ENCODE peak calls at places on chromosomes 3 and 15, in nine cellular contexts. One of them, this sample, is unnamed.

GRCh38 chr15:36584511-36584910 is 5.1 kb downstream of the CDIN1 start:
- DNase-seq in heart left ventricle: peak; percentile 44
- DNase-seq in ELR: no peak
- DNase-seq in Kasumi-1: no peak
- DNase-seq in frontal cortex: no peak
- DNase-seq in stimulated activated CD4-positive, alpha-beta T cell treated with anti-CD3 and anti-CD28 coated beads, Interleukin-12 subunit alpha, Interleukin-12 subunit beta, amount 100 ng/mL, for 4 hours: no peak
- DNase-seq in HFF-Myc: no peak
- DNase-seq in NCI-H345: no peak
- DNase-seq in left lung: no peak
- DNase-seq in this sample: no peak

GRCh38 chr15:70063992-70064379 is 33.7 kb downstream of the TLE3 start:
- DNase-seq in stimulated activated CD4-positive, alpha-beta T cell treated with anti-CD3 and anti-CD28 coated beads, Interleukin-12 subunit alpha, Interleukin-12 subunit beta, amount 100 ng/mL, for 4 hours: no peak
- DNase-seq in NCI-H345: no peak
- DNase-seq in ELR: no peak
- DNase-seq in heart left ventricle: no peak
- DNase-seq in Kasumi-1: no peak
- DNase-seq in HFF-Myc: no peak
- DNase-seq in frontal cortex: no peak
- DNase-seq in left lung: no peak
- DNase-seq in this sample: no peak

GRCh38 chr3:143266936-143267335 is 147.4 kb downstream of the CHST2 start:
- DNase-seq in stimulated activated CD4-positive, alpha-beta T cell treated with anti-CD3 and anti-CD28 coated beads, Interleukin-12 subunit alpha, Interleukin-12 subunit beta, amount 100 ng/mL, for 4 hours: no peak
- DNase-seq in HFF-Myc: no peak
- DNase-seq in ELR: no peak
- DNase-seq in frontal cortex: no peak
- DNase-seq in Kasumi-1: no peak
- DNase-seq in NCI-H345: no peak
- DNase-seq in heart left ventricle: no peak
- DNase-seq in left lung: no peak
- DNase-seq in this sample: no peak

GRCh38 chr3:134388748-134389485 is 14.7 kb upstream of the AMOTL2 start:
- DNase-seq in heart left ventricle: no peak
- DNase-seq in Kasumi-1: no peak
- DNase-seq in frontal cortex: no peak
- DNase-seq in HFF-Myc: no peak
- DNase-seq in ELR: no peak
- DNase-seq in stimulated activated CD4-positive, alpha-beta T cell treated with anti-CD3 and anti-CD28 coated beads, Interleukin-12 subunit alpha, Interleukin-12 subunit beta, amount 100 ng/mL, for 4 hours: no peak
- DNase-seq in left lung: no peak
- DNase-seq in NCI-H345: no peak
- DNase-seq in this sample: no peak

GRCh38 chr3:86702381-86702958 is 288.5 kb downstream of the VGLL3 start:
- DNase-seq in ELR: peak; percentile 42
- DNase-seq in stimulated activated CD4-positive, alpha-beta T cell treated with anti-CD3 and anti-CD28 coated beads, Interleukin-12 subunit alpha, Interleukin-12 subunit beta, amount 100 ng/mL, for 4 hours: no peak
- DNase-seq in NCI-H345: no peak
- DNase-seq in left lung: no peak
- DNase-seq in heart left ventricle: no peak
- DNase-seq in frontal cortex: no peak
- DNase-seq in HFF-Myc: no peak
- DNase-seq in Kasumi-1: peak; percentile 72
- DNase-seq in this sample: no peak

GRCh38 chr3:101303089-101303731 is 17.2 kb downstream of the IMPG2 start:
- DNase-seq in stimulated activated CD4-positive, alpha-beta T cell treated with anti-CD3 and anti-CD28 coated beads, Interleukin-12 subunit alpha, Interleukin-12 subunit beta, amount 100 ng/mL, for 4 hours: no peak
- DNase-seq in left lung: no peak
- DNase-seq in frontal cortex: no peak
- DNase-seq in ELR: peak; percentile 86
- DNase-seq in heart left ventricle: no peak
- DNase-seq in NCI-H345: no peak
- DNase-seq in Kasumi-1: no peak
- DNase-seq in HFF-Myc: no peak
- DNase-seq in this sample: no peak

GRCh38 chr3:32432711-32433530 is 41.3 kb downstream of the CMTM7 start:
- DNase-seq in left lung: no peak
- DNase-seq in HFF-Myc: no peak
- DNase-seq in NCI-H345: no peak
- DNase-seq in ELR: no peak
- DNase-seq in heart left ventricle: no peak
- DNase-seq in frontal cortex: no peak
- DNase-seq in Kasumi-1: peak; percentile 33
- DNase-seq in stimulated activated CD4-positive, alpha-beta T cell treated with anti-CD3 and anti-CD28 coated beads, Interleukin-12 subunit alpha, Interleukin-12 subunit beta, amount 100 ng/mL, for 4 hours: no peak
- DNase-seq in this sample: no peak

GRCh38 chr3:156685752-156686151 is 11.4 kb downstream of the TIPARP start:
- DNase-seq in heart left ventricle: no peak
- DNase-seq in HFF-Myc: no peak
- DNase-seq in NCI-H345: no peak
- DNase-seq in ELR: no peak
- DNase-seq in stimulated activated CD4-positive, alpha-beta T cell treated with anti-CD3 and anti-CD28 coated beads, Interleukin-12 subunit alpha, Interleukin-12 subunit beta, amount 100 ng/mL, for 4 hours: no peak
- DNase-seq in left lung: no peak
- DNase-seq in frontal cortex: no peak
- DNase-seq in Kasumi-1: no peak
- DNase-seq in this sample: no peak

GRCh38 chr3:100266531-100266930 is 5.7 kb downstream of the TBC1D23 start:
- DNase-seq in Kasumi-1: no peak
- DNase-seq in frontal cortex: no peak
- DNase-seq in HFF-Myc: no peak
- DNase-seq in ELR: no peak
- DNase-seq in heart left ventricle: no peak
- DNase-seq in NCI-H345: no peak
- DNase-seq in stimulated activated CD4-positive, alpha-beta T cell treated with anti-CD3 and anti-CD28 coated beads, Interleukin-12 subunit alpha, Interleukin-12 subunit beta, amount 100 ng/mL, for 4 hours: no peak
- DNase-seq in left lung: no peak
- DNase-seq in this sample: no peak

GRCh38 chr15:68271854-68272471 is 5.6 kb upstream of the FEM1B start:
- DNase-seq in frontal cortex: no peak
- DNase-seq in heart left ventricle: no peak
- DNase-seq in NCI-H345: no peak
- DNase-seq in stimulated activated CD4-positive, alpha-beta T cell treated with anti-CD3 and anti-CD28 coated beads, Interleukin-12 subunit alpha, Interleukin-12 subunit beta, amount 100 ng/mL, for 4 hours: no peak
- DNase-seq in left lung: no peak
- DNase-seq in HFF-Myc: no peak
- DNase-seq in Kasumi-1: no peak
- DNase-seq in ELR: peak; percentile 89
- DNase-seq in this sample: no peak

GRCh38 chr3:140913728-140914127 is 27.9 kb upstream of the SLC25A36 start:
- DNase-seq in heart left ventricle: no peak
- DNase-seq in ELR: no peak
- DNase-seq in stimulated activated CD4-positive, alpha-beta T cell treated with anti-CD3 and anti-CD28 coated beads, Interleukin-12 subunit alpha, Interleukin-12 subunit beta, amount 100 ng/mL, for 4 hours: no peak
- DNase-seq in frontal cortex: no peak
- DNase-seq in left lung: no peak
- DNase-seq in HFF-Myc: no peak
- DNase-seq in Kasumi-1: no peak
- DNase-seq in NCI-H345: no peak
- DNase-seq in this sample: no peak

GRCh38 chr15:62338497-62338896 is 173.4 kb upstream of the C2CD4B start:
- DNase-seq in NCI-H345: peak; percentile 1
- DNase-seq in heart left ventricle: no peak
- DNase-seq in Kasumi-1: no peak
- DNase-seq in frontal cortex: no peak
- DNase-seq in stimulated activated CD4-positive, alpha-beta T cell treated with anti-CD3 and anti-CD28 coated beads, Interleukin-12 subunit alpha, Interleukin-12 subunit beta, amount 100 ng/mL, for 4 hours: no peak
- DNase-seq in ELR: no peak
- DNase-seq in left lung: no peak
- DNase-seq in HFF-Myc: no peak
- DNase-seq in this sample: no peak

This sample was measured in AG09319.